ENCODE peak calls at places on chromosome 21, in nine cellular contexts. O, I, Z, A, C, V, J, L and H are unnamed samples.
A peak's percentile ranks its signal among the peaks of the same experiment; 100 is the strongest.

GRCh38 chr21:43301424-43302355 is 125.2 kb downstream of the SIK1 start:
- DNase-seq in O (no peak), I (no peak), Z (no peak), A (no peak), C (no peak), V (no peak), J (peak; percentile 69), L (no peak), H (no peak)

GRCh38 chr21:38506606-38507331 is 8.5 kb upstream of the ERG start:
- DNase-seq in O (no peak), I (no peak), Z (no peak), A (no peak), C (no peak), V (no peak), J (no peak), L (peak; percentile 17), H (no peak)

GRCh38 chr21:26814374-26814773 is 30.8 kb downstream of the ADAMTS1 start:
- DNase-seq in O (no peak), I (no peak), Z (no peak), A (peak; percentile 61), C (no peak), V (no peak), J (no peak), L (peak; percentile 60), H (no peak)

GRCh38 chr21:38984568-38984967 is 178.8 kb downstream of the ETS2 start:
- DNase-seq in O (no peak), I (no peak), Z (no peak), A (no peak), C (no peak), V (no peak), J (no peak), L (peak; percentile 54), H (no peak)

GRCh38 chr21:28729887-28730286 is 262.8 kb downstream of the LTN1 start:
- DNase-seq in O (no peak), I (no peak), Z (no peak), A (no peak), C (no peak), V (no peak), J (no peak), L (no peak), H (no peak)

GRCh38 chr21:15060776-15061175 is 4.0 kb downstream of the NRIP1 start:
- DNase-seq in O (no peak), I (no peak), Z (peak; percentile 7), A (peak; percentile 51), C (no peak), V (no peak), J (no peak), L (no peak), H (no peak)

GRCh38 chr21:43192501-43193081 is 23.8 kb downstream of the CRYAA start:
- DNase-seq in O (peak; percentile 71), I (no peak), Z (no peak), A (no peak), C (no peak), V (no peak), J (peak; percentile 53), L (no peak), H (peak; percentile 49)

GRCh38 chr21:28822882-28823335 is 169.8 kb downstream of the LTN1 start:
- DNase-seq in O (no peak), I (no peak), Z (no peak), A (peak; percentile 21), C (no peak), V (no peak), J (no peak), L (peak; percentile 38), H (no peak)

GRCh38 chr21:41634858-41635257 is 126.9 kb upstream of the TMPRSS2 start:
- DNase-seq in O (no peak), I (no peak), Z (peak; percentile 65), A (peak; percentile 89), C (no peak), V (no peak), J (no peak), L (no peak), H (no peak)

GRCh38 chr21:26443867-26444266 is 129.2 kb downstream of the CYYR1 start:
- DNase-seq in O (no peak), I (no peak), Z (no peak), A (no peak), C (no peak), V (no peak), J (no peak), L (no peak), H (no peak)

GRCh38 chr21:27532081-27532480 is 565.2 kb upstream of the ADAMTS5 start:
- DNase-seq in O (no peak), I (no peak), Z (peak; percentile 63), A (peak; percentile 63), C (no peak), V (no peak), J (no peak), L (peak; percentile 64), H (no peak)

GRCh38 chr21:32467291-32467690 is 54.8 kb downstream of the EVA1C start:
- DNase-seq in O (no peak), I (no peak), Z (no peak), A (no peak), C (no peak), V (no peak), J (peak; percentile 28), L (no peak), H (no peak)

GRCh38 chr21:28633803-28634572 is 358.7 kb downstream of the LTN1 start:
- DNase-seq in O (no peak), I (no peak), Z (peak; percentile 90), A (peak; percentile 95), C (no peak), V (no peak), J (no peak), L (peak; percentile 82), H (no peak)

GRCh38 chr21:21000576-21001175 is 2.5 kb downstream of the NCAM2 start:
- DNase-seq in O (no peak), I (no peak), Z (no peak), A (no peak), C (no peak), V (no peak), J (no peak), L (no peak), H (no peak)

GRCh38 chr21:20998456-20998789 is 214 bp downstream of the NCAM2 start:
- DNase-seq in O (no peak), I (no peak), Z (no peak), A (no peak), C (no peak), V (no peak), J (no peak), L (no peak), H (no peak)

GRCh38 chr21:20997633-20998455 is at the start of gene NCAM2:
- DNase-seq in O (peak; percentile 91), I (peak; percentile 38), Z (peak; percentile 10), A (peak; percentile 76), C (peak; percentile 60), V (peak; percentile 79), J (peak; percentile 89), L (peak; percentile 91), H (peak; percentile 83)

GRCh38 chr21:20998886-20999285 is 677 bp downstream of the NCAM2 start:
- DNase-seq in O (no peak), I (no peak), Z (no peak), A (no peak), C (no peak), V (no peak), J (no peak), L (no peak), H (no peak)

DNA sequence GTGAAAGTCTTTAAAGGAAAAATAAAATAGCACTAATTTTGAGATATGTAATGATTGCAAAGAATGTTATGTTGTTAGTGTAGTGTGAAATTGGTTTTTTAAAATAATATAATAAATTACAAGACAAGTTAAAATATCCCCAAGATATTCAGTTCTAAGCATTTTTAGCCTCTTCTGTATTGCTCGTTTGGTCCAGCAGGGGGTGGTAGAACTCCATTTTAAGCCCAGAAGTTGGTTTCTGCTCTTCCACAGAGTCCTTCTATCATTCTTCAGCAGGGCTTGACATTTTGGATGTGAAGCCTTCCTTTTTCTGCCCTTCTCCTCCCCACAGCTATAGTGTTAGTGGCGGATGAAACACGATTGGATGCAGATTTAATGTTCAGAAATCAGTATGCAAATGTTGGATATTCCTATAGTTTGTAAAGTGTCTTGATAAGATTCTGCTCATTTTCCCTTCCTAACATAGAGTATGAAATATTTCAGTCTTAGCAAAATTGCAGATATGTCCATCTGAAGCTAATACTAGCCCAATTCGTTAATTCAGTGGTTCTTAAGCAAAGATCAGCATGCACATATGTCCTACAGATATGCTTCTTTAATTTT is 1.5 kb downstream of the NCAM2 start:
- DNase-seq in O (no peak), I (no peak), Z (peak; percentile 27), A (peak; percentile 49), C (no peak), V (peak; percentile 62), J (no peak), L (peak; percentile 63), H (no peak)
- TF ChIP-seq CTCF in O (peak; percentile 88), I (peak; percentile 46), Z (peak; percentile 83), A (peak; percentile 89), C (peak; percentile 91), V (peak; percentile 87), J (peak; percentile 57), L (peak; percentile 90), H (peak; percentile 92)

DNA sequence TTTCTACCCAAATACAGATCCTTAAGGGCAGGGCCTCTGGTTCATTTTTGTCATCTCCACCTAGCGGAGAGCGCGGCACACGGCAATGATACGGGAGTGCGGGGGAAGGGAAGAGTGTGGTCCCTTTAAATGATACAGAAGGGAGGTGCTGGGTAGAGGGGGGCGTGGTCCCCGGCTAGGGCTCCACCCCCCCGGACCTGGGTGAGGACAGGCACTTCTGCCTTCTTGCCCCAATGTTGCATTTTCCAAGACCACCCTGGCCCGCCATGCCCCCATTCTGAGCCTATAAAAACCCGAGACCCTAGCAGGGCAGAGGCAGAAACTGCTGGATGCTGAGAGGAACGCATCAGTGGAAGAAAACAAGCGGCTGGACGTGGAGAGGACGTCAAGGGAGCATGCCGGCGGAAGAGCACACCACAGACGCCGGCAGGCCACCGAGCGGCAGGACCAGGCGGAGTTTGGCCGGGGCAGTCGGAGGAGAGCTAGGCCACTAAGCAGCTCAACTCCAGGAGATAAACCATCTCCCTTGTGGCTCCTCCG is 30.0 kb downstream of the LRRC3 start:
- DNase-seq in O (no peak), I (peak; percentile 39), Z (no peak), A (peak; percentile 8), C (no peak), V (no peak), J (peak; percentile 79), L (no peak), H (peak; percentile 82)
- TF ChIP-seq CTCF in O (peak; percentile 35), I (no peak), Z (peak; percentile 15), A (peak; percentile 34), C (no peak), V (no peak), J (peak; percentile 46), L (no peak), H (peak; percentile 78)

DNA sequence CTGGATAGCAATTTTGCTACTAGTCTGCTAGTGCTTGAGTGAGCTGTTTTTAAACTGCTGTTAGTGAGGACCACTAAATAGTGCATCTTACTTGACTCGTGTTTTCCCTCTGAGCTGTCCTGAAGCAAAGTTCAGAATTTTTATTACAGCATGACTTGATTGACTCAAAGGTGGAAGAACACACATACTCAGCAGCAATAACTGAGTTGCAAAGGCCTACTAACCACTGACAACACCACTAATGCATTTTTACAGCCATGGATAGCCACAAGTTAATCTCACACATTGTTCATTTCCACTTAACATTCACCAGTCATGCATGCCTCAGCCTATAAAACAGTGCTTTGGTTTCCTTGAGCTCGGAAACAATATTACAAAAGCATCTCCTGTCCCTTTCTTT is 148.7 kb downstream of the RUNX1 start:
- DNase-seq in O (no peak), I (no peak), Z (no peak), A (no peak), C (no peak), V (no peak), J (no peak), L (no peak), H (no peak)
- TF ChIP-seq CTCF in O (no peak), I (no peak), Z (no peak), A (no peak), C (no peak), V (no peak), J (no peak), L (no peak), H (no peak)

GRCh38 chr21:34517491-34518245 is 5.7 kb upstream of the KCNE1 start:
- DNase-seq in O (no peak), I (no peak), Z (no peak), A (no peak), C (no peak), V (no peak), J (no peak), L (no peak), H (no peak)
- TF ChIP-seq CTCF in O (peak; percentile 29), I (no peak), Z (peak; percentile 67), A (peak; percentile 19), C (peak; percentile 26), V (peak; percentile 29), J (peak; percentile 43), L (peak; percentile 19), H (peak; percentile 40)